ENCODE peak calls at places on chromosomes 4 and X, in ten cellular contexts. Q, A, E, W, X, I, B, J, S and D are unnamed samples.

GRCh38 chrX:34915463-34916225 is 27.0 kb upstream of the FAM47B start:
- DNase-seq in Q (no peak), A (no peak), E (no peak), W (no peak), X (no peak), I (no peak), B (no peak), J (no peak), S (no peak), D (no peak)

GRCh38 chrX:2336181-2336580 is 164.6 kb downstream of the DHRSX start:
- DNase-seq in Q (no peak), A (no peak), E (no peak), W (no peak), X (no peak), I (no peak), B (no peak), J (no peak), S (no peak), D (no peak)

GRCh38 chr4:67273676-67274075 is 271.6 kb downstream of the CENPC start:
- DNase-seq in Q (no peak), A (no peak), E (no peak), W (no peak), X (no peak), I (no peak), B (no peak), J (no peak), S (no peak), D (no peak)

GRCh38 chr4:119103263-119103662 is 32.4 kb upstream of the MYOZ2 start:
- DNase-seq in Q (peak; percentile 99), A (no peak), E (no peak), W (peak; percentile 73), X (no peak), I (peak; percentile 41), B (no peak), J (peak; percentile 50), S (peak; percentile 24), D (peak; percentile 83)

GRCh38 chrX:68249401-68249831 is 183.9 kb downstream of the OPHN1 start:
- DNase-seq in Q (peak; percentile 56), A (no peak), E (no peak), W (no peak), X (peak; percentile 30), I (no peak), B (no peak), J (no peak), S (peak; percentile 32), D (no peak)

GRCh38 chr4:41477200-41477910 is 60.6 kb upstream of the LIMCH1 start:
- DNase-seq in Q (no peak), A (no peak), E (no peak), W (no peak), X (no peak), I (no peak), B (no peak), J (no peak), S (no peak), D (no peak)

GRCh38 chr4:111400736-111401135 is 744.5 kb upstream of the FAM241A start:
- DNase-seq in Q (peak; percentile 67), A (no peak), E (no peak), W (no peak), X (peak; percentile 42), I (no peak), B (no peak), J (no peak), S (no peak), D (no peak)

GRCh38 chrX:40108084-40108958 is 10.6 kb upstream of the BCOR start:
- DNase-seq in Q (peak; percentile 61), A (no peak), E (peak; percentile 87), W (no peak), X (peak; percentile 18), I (peak; percentile 62), B (no peak), J (peak; percentile 54), S (peak; percentile 42), D (peak; percentile 87)

GRCh38 chr4:42306221-42307109 is 90.8 kb upstream of the SHISA3 start:
- DNase-seq in Q (peak; percentile 23), A (no peak), E (no peak), W (no peak), X (no peak), I (no peak), B (no peak), J (no peak), S (peak; percentile 20), D (no peak)

GRCh38 chr4:73620115-73620792 is at the start of gene RASSF6:
- DNase-seq in Q (no peak), A (peak; percentile 70), E (peak; percentile 93), W (no peak), X (no peak), I (peak; percentile 87), B (no peak), J (peak; percentile 88), S (no peak), D (peak; percentile 72)

GRCh38 chr4:94015956-94016355 is 187.4 kb downstream of the ATOH1 start:
- DNase-seq in Q (no peak), A (no peak), E (no peak), W (no peak), X (no peak), I (no peak), B (no peak), J (no peak), S (no peak), D (no peak)

GRCh38 chrX:36867143-36867542 is 141.0 kb upstream of the FAM47C start:
- DNase-seq in Q (peak; percentile 34), A (no peak), E (no peak), W (no peak), X (no peak), I (no peak), B (no peak), J (no peak), S (no peak), D (no peak)

GRCh38 chrX:68988865-68989264 is 160.0 kb downstream of the EFNB1 start:
- DNase-seq in Q (no peak), A (no peak), E (no peak), W (no peak), X (no peak), I (no peak), B (no peak), J (no peak), S (no peak), D (no peak)

DNA sequence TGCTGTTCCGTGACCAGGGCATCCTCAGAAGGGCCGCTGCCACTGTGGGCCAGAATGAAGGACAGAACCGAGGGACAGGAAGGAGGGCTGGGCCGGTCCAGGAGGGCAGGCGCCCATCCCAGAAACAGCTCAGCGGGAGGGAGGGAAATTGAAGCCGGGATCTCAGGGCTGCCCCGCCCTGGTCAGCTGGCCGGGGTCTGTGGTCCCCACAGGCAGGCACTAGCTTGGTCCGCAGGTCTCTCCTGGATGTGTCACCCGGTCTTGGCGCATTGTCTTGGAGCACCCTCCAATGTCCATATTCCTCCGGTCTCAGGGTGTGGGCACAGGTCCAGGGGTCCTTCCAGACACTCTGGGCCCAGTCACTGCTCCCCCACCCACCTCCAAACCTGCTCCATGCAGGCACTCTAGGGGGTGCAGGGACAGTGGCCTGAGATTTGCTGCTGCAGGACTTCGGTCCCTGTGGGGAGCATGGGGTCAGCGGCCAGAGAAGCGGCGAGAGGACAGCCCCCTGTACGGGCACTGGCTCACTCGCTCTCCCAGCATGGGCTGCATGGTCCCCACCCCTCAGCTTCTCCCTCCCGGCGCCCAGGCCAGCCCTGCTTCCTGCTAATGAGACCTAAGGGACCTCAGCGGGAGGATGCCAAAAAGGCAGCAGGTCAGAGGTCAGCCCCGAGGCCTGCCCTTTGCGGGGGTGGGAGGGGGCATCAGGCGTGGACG is 23.9 kb upstream of the MXD4 start:
- DNase-seq in Q (no peak), A (no peak), E (peak; percentile 67), W (peak; percentile 45), X (no peak), I (peak; percentile 4), B (no peak), J (peak; percentile 39), S (peak; percentile 11), D (peak; percentile 72)
- H3K4me1 ChIP-seq in Q (peaks cover 7% of the 10 kb centered on the region), A (no peaks in the 10 kb centered on the region), E (peaks cover 3% of the 10 kb centered on the region), W (no peaks in the 10 kb centered on the region), X (no peaks in the 10 kb centered on the region), I (no peaks in the 10 kb centered on the region), B (no peaks in the 10 kb centered on the region), J (peaks cover 5% of the 10 kb centered on the region), S (no peaks in the 10 kb centered on the region), D (no peaks in the 10 kb centered on the region)

GRCh38 chr4:7857993-7858392 is 81.7 kb downstream of the AFAP1 start:
- DNase-seq in Q (no peak), A (no peak), E (no peak), W (no peak), X (no peak), I (no peak), B (no peak), J (no peak), S (no peak), D (no peak)

GRCh38 chr4:7860600-7861158 is 79.0 kb downstream of the AFAP1 start:
- DNase-seq in Q (no peak), A (no peak), E (no peak), W (no peak), X (no peak), I (no peak), B (no peak), J (no peak), S (no peak), D (no peak)

GRCh38 chr4:7857238-7857701 is 82.4 kb downstream of the AFAP1 start:
- DNase-seq in Q (peak; percentile 92), A (no peak), E (no peak), W (no peak), X (peak; percentile 39), I (no peak), B (no peak), J (no peak), S (peak; percentile 51), D (no peak)

GRCh38 chr4:7859350-7859749 is 80.3 kb downstream of the AFAP1 start:
- DNase-seq in Q (no peak), A (no peak), E (no peak), W (no peak), X (no peak), I (no peak), B (no peak), J (no peak), S (no peak), D (no peak)

DNA sequence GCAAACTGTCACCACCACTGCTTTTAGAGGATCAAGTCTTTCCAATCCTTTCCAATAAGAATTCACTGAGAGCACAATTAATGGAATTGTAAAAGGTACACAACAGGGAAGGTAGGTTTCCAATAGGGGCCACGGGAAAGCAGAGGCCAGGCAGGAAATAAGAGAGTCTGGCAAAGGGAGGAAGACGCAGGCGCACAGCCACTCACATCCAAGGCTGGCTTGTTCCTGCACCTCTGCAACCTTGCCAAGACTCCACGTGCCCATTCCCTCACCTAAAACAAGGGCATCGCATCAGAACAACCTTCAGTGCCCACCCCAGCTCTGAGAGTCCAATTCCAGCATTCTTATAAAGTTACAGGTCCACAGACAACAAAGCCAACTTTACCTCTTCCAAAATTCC is 81.2 kb downstream of the AFAP1 start:
- DNase-seq in Q (no peak), A (no peak), E (no peak), W (no peak), X (no peak), I (no peak), B (no peak), J (no peak), S (no peak), D (no peak)
- H3K4me1 ChIP-seq in Q (peaks cover 19% of the 10 kb centered on the region), A (peaks cover 4% of the 10 kb centered on the region), E (no peaks in the 10 kb centered on the region), W (peaks cover 13% of the 10 kb centered on the region), X (no peaks in the 10 kb centered on the region), I (peaks cover 5% of the 10 kb centered on the region), B (no peaks in the 10 kb centered on the region), J (peaks cover 21% of the 10 kb centered on the region), S (peaks cover 53% of the 10 kb centered on the region), D (peaks cover 2% of the 10 kb centered on the region)

GRCh38 chr4:16029329-16029728 is 54.5 kb downstream of the PROM1 start:
- DNase-seq in Q (peak; percentile 58), A (no peak), E (no peak), W (no peak), X (no peak), I (no peak), B (no peak), J (no peak), S (no peak), D (no peak)
- H3K4me1 ChIP-seq in Q (no peaks in the 10 kb centered on the region), A (no peaks in the 10 kb centered on the region), E (peaks cover 10% of the 10 kb centered on the region), W (no peaks in the 10 kb centered on the region), X (no peaks in the 10 kb centered on the region), I (no peaks in the 10 kb centered on the region), B (no peaks in the 10 kb centered on the region), J (peaks cover 10% of the 10 kb centered on the region), S (peaks cover 46% of the 10 kb centered on the region), D (peaks cover 3% of the 10 kb centered on the region)

GRCh38 chrX:117751155-117751554 is 365.5 kb downstream of the KLHL13 start:
- DNase-seq in Q (no peak), A (no peak), E (no peak), W (no peak), X (no peak), I (no peak), B (no peak), J (no peak), S (no peak), D (no peak)
- H3K4me1 ChIP-seq in Q (no peaks in the 10 kb centered on the region), A (no peaks in the 10 kb centered on the region), E (no peaks in the 10 kb centered on the region), W (no peaks in the 10 kb centered on the region), X (no peaks in the 10 kb centered on the region), I (no peaks in the 10 kb centered on the region), B (no peaks in the 10 kb centered on the region), J (no peaks in the 10 kb centered on the region), S (no peaks in the 10 kb centered on the region), D (no peaks in the 10 kb centered on the region)